ENCODE peak calls at places on chromosomes 16 and 17, in five cellular contexts. E is foreskin fibroblast, P is SK-N-SH, H is NCI-H1436, B is astrocyte of the spinal cord. O is an unnamed sample.

GRCh38 chr17:66949501-66949900 is 15.0 kb upstream of the CACNG4 start:
- DNase-seq in B (no peak), E (no peak), P (no peak), H (no peak), O (no peak)

GRCh38 chr17:71759422-71760060 is 361.3 kb upstream of the SOX9 start:
- DNase-seq in H (no peak), E (no peak), B (peak), P (no peak), O (no peak)

GRCh38 chr16:71792176-71792575 is 16.5 kb downstream of the AP1G1 start:
- DNase-seq in B (no peak), E (peak), P (no peak), H (no peak), O (no peak)

GRCh38 chr17:1347681-1348318 is 52.2 kb downstream of the YWHAE start:
- DNase-seq in E (no peak), P (no peak), B (peak), H (no peak), O (no peak)

GRCh38 chr17:57999496-58000017 is 7.5 kb downstream of the SRSF1 start:
- DNase-seq in H (peak), P (peak), B (peak), E (peak), O (no peak)

GRCh38 chr16:71409038-71409775 is 32.6 kb downstream of the TLE7 start:
- DNase-seq in H (no peak), E (no peak), P (no peak), B (no peak), O (no peak)

GRCh38 chr17:22671110-22671509 is 978.8 kb downstream of the KCNJ18 start:
- DNase-seq in H (no peak), B (no peak), P (no peak), E (no peak), O (no peak)

GRCh38 chr17:74987909-74988711 is 678 bp downstream of the CDR2L start:
- DNase-seq in E (peak), H (peak), P (peak), B (peak), O (peak)

GRCh38 chr16:85551319-85551978 is 61.7 kb upstream of the GSE1 start:
- DNase-seq in P (no peak), E (no peak), H (no peak), B (no peak), O (no peak)

GRCh38 chr17:32323784-32324590 is 18.0 kb downstream of the C17orf75 start:
- DNase-seq in B (no peak), P (peak), H (no peak), E (peak), O (no peak)

GRCh38 chr16:11824362-11824761 is 27.0 kb downstream of the RSL1D1 start:
- DNase-seq in E (peak), H (no peak), P (no peak), B (no peak), O (peak)

GRCh38 chr16:30820952-30821421 is 34.0 kb upstream of the ZNF629 start:
- DNase-seq in P (no peak), B (no peak), H (no peak), E (no peak), O (no peak)

GRCh38 chr17:17170346-17170976 is 35.7 kb downstream of the PLD6 start:
- DNase-seq in E (no peak), H (no peak), B (no peak), P (no peak), O (no peak)

GRCh38 chr17:41697122-41697962 is 8.7 kb downstream of the EIF1 start:
- DNase-seq in B (no peak), P (no peak), H (no peak), E (peak), O (no peak)

GRCh38 chr17:82931696-82932060 is 91.9 kb upstream of the ZNF750 start:
- DNase-seq in P (no peak), E (peak), H (no peak), B (peak), O (peak)

GRCh38 chr16:12323007-12323699 is 346.6 kb downstream of the SNX29 start:
- DNase-seq in E (no peak), H (no peak), P (no peak), B (no peak), O (no peak)

GRCh38 chr17:42285346-42286050 is 2.8 kb upstream of the STAT5A start:
- DNase-seq in P (no peak), H (no peak), B (no peak), E (no peak), O (no peak)

GRCh38 chr16:6573577-6573976 is 759.1 kb upstream of the RBFOX1 start:
- DNase-seq in B (no peak), E (no peak), P (peak), H (no peak), O (peak)

GRCh38 chr17:66689192-66689591 is 145.7 kb upstream of the CACNG5 start:
- DNase-seq in P (no peak), H (no peak), B (no peak), E (no peak), O (no peak)

GRCh38 chr17:51653902-51654301 is 393.6 kb downstream of the UTP18 start:
- DNase-seq in H (no peak), P (peak), E (no peak), B (no peak), O (peak)

GRCh38 chr16:84082110-84082509 is 34.6 kb downstream of the MBTPS1 start:
- DNase-seq in E (no peak), P (no peak), H (no peak), B (no peak), O (no peak)